ENCODE peak calls at places on chromosomes 11 and 22, in eight cellular contexts. One of them, this sample, is unnamed.

GRCh38 chr11:122686106-122686505 is 30.6 kb downstream of the UBASH3B start:
- DNase-seq in sciatic nerve: no peak
- DNase-seq in SJSA1: no peak
- DNase-seq in stimulated activated CD4-positive, alpha-beta T cell treated with anti-CD3 and anti-CD28 coated beads, Interleukin-1b, Interleukin-23, amount 100 ng/mL, for 24 hours: no peak
- DNase-seq in naive thymus-derived CD8-positive, alpha-beta T cell: no peak
- DNase-seq in Calu3: no peak
- DNase-seq in activated T-cell treated with anti-CD3 and anti-CD28 coated beads, Interleukin-2, amount 50 U/mL, for 1 hour: no peak
- DNase-seq in stimulated activated naive CD4-positive, alpha-beta T cell treated with Interleukin-2 at 50 U/mL for 16 hours: no peak
- DNase-seq in this sample: no peak

GRCh38 chr11:4672470-4672869 is 25.2 kb downstream of the OR51E2 start:
- DNase-seq in sciatic nerve: no peak
- DNase-seq in SJSA1: peak
- DNase-seq in stimulated activated CD4-positive, alpha-beta T cell treated with anti-CD3 and anti-CD28 coated beads, Interleukin-1b, Interleukin-23, amount 100 ng/mL, for 24 hours: no peak
- DNase-seq in naive thymus-derived CD8-positive, alpha-beta T cell: no peak
- DNase-seq in Calu3: no peak
- DNase-seq in activated T-cell treated with anti-CD3 and anti-CD28 coated beads, Interleukin-2, amount 50 U/mL, for 1 hour: no peak
- DNase-seq in stimulated activated naive CD4-positive, alpha-beta T cell treated with Interleukin-2 at 50 U/mL for 16 hours: no peak
- DNase-seq in this sample: peak

GRCh38 chr22:30742291-30743256 is 47.9 kb downstream of the OSBP2 start:
- DNase-seq in sciatic nerve: no peak
- DNase-seq in SJSA1: no peak
- DNase-seq in stimulated activated CD4-positive, alpha-beta T cell treated with anti-CD3 and anti-CD28 coated beads, Interleukin-1b, Interleukin-23, amount 100 ng/mL, for 24 hours: no peak
- DNase-seq in naive thymus-derived CD8-positive, alpha-beta T cell: no peak
- DNase-seq in Calu3: no peak
- DNase-seq in activated T-cell treated with anti-CD3 and anti-CD28 coated beads, Interleukin-2, amount 50 U/mL, for 1 hour: no peak
- DNase-seq in stimulated activated naive CD4-positive, alpha-beta T cell treated with Interleukin-2 at 50 U/mL for 16 hours: no peak
- DNase-seq in this sample: no peak

GRCh38 chr11:124978316-124978715 is 24.3 kb downstream of the CCDC15 start:
- DNase-seq in sciatic nerve: no peak
- DNase-seq in SJSA1: no peak
- DNase-seq in stimulated activated CD4-positive, alpha-beta T cell treated with anti-CD3 and anti-CD28 coated beads, Interleukin-1b, Interleukin-23, amount 100 ng/mL, for 24 hours: no peak
- DNase-seq in naive thymus-derived CD8-positive, alpha-beta T cell: no peak
- DNase-seq in Calu3: no peak
- DNase-seq in activated T-cell treated with anti-CD3 and anti-CD28 coated beads, Interleukin-2, amount 50 U/mL, for 1 hour: no peak
- DNase-seq in stimulated activated naive CD4-positive, alpha-beta T cell treated with Interleukin-2 at 50 U/mL for 16 hours: no peak
- DNase-seq in this sample: no peak

GRCh38 chr11:27209562-27210005 is 153.4 kb downstream of the CCDC34 start:
- DNase-seq in sciatic nerve: no peak
- DNase-seq in SJSA1: peak
- DNase-seq in stimulated activated CD4-positive, alpha-beta T cell treated with anti-CD3 and anti-CD28 coated beads, Interleukin-1b, Interleukin-23, amount 100 ng/mL, for 24 hours: no peak
- DNase-seq in naive thymus-derived CD8-positive, alpha-beta T cell: no peak
- DNase-seq in Calu3: peak
- DNase-seq in activated T-cell treated with anti-CD3 and anti-CD28 coated beads, Interleukin-2, amount 50 U/mL, for 1 hour: no peak
- DNase-seq in stimulated activated naive CD4-positive, alpha-beta T cell treated with Interleukin-2 at 50 U/mL for 16 hours: no peak
- DNase-seq in this sample: peak

GRCh38 chr11:83681944-83682644 is 395.9 kb upstream of the CCDC90B start:
- DNase-seq in sciatic nerve: no peak
- DNase-seq in SJSA1: no peak
- DNase-seq in stimulated activated CD4-positive, alpha-beta T cell treated with anti-CD3 and anti-CD28 coated beads, Interleukin-1b, Interleukin-23, amount 100 ng/mL, for 24 hours: no peak
- DNase-seq in naive thymus-derived CD8-positive, alpha-beta T cell: no peak
- DNase-seq in Calu3: no peak
- DNase-seq in activated T-cell treated with anti-CD3 and anti-CD28 coated beads, Interleukin-2, amount 50 U/mL, for 1 hour: no peak
- DNase-seq in stimulated activated naive CD4-positive, alpha-beta T cell treated with Interleukin-2 at 50 U/mL for 16 hours: no peak
- DNase-seq in this sample: no peak

GRCh38 chr11:90251599-90251998 is 28.8 kb upstream of the CHORDC1 start:
- DNase-seq in sciatic nerve: no peak
- DNase-seq in SJSA1: no peak
- DNase-seq in stimulated activated CD4-positive, alpha-beta T cell treated with anti-CD3 and anti-CD28 coated beads, Interleukin-1b, Interleukin-23, amount 100 ng/mL, for 24 hours: no peak
- DNase-seq in naive thymus-derived CD8-positive, alpha-beta T cell: no peak
- DNase-seq in Calu3: no peak
- DNase-seq in activated T-cell treated with anti-CD3 and anti-CD28 coated beads, Interleukin-2, amount 50 U/mL, for 1 hour: no peak
- DNase-seq in stimulated activated naive CD4-positive, alpha-beta T cell treated with Interleukin-2 at 50 U/mL for 16 hours: no peak
- DNase-seq in this sample: no peak

GRCh38 chr11:78840190-78840589 is 265.5 kb upstream of the NARS2 start:
- DNase-seq in sciatic nerve: no peak
- DNase-seq in SJSA1: no peak
- DNase-seq in stimulated activated CD4-positive, alpha-beta T cell treated with anti-CD3 and anti-CD28 coated beads, Interleukin-1b, Interleukin-23, amount 100 ng/mL, for 24 hours: no peak
- DNase-seq in naive thymus-derived CD8-positive, alpha-beta T cell: no peak
- DNase-seq in Calu3: no peak
- DNase-seq in activated T-cell treated with anti-CD3 and anti-CD28 coated beads, Interleukin-2, amount 50 U/mL, for 1 hour: no peak
- DNase-seq in stimulated activated naive CD4-positive, alpha-beta T cell treated with Interleukin-2 at 50 U/mL for 16 hours: no peak
- DNase-seq in this sample: no peak

GRCh38 chr11:101453682-101454081 is 130.1 kb downstream of the TRPC6 start:
- DNase-seq in sciatic nerve: no peak
- DNase-seq in SJSA1: no peak
- DNase-seq in stimulated activated CD4-positive, alpha-beta T cell treated with anti-CD3 and anti-CD28 coated beads, Interleukin-1b, Interleukin-23, amount 100 ng/mL, for 24 hours: no peak
- DNase-seq in naive thymus-derived CD8-positive, alpha-beta T cell: no peak
- DNase-seq in Calu3: no peak
- DNase-seq in activated T-cell treated with anti-CD3 and anti-CD28 coated beads, Interleukin-2, amount 50 U/mL, for 1 hour: no peak
- DNase-seq in stimulated activated naive CD4-positive, alpha-beta T cell treated with Interleukin-2 at 50 U/mL for 16 hours: no peak
- DNase-seq in this sample: no peak

GRCh38 chr11:75326439-75326810 is 25.0 kb downstream of the ARRB1 start:
- DNase-seq in sciatic nerve: no peak
- DNase-seq in SJSA1: no peak
- DNase-seq in stimulated activated CD4-positive, alpha-beta T cell treated with anti-CD3 and anti-CD28 coated beads, Interleukin-1b, Interleukin-23, amount 100 ng/mL, for 24 hours: no peak
- DNase-seq in naive thymus-derived CD8-positive, alpha-beta T cell: no peak
- DNase-seq in Calu3: no peak
- DNase-seq in activated T-cell treated with anti-CD3 and anti-CD28 coated beads, Interleukin-2, amount 50 U/mL, for 1 hour: no peak
- DNase-seq in stimulated activated naive CD4-positive, alpha-beta T cell treated with Interleukin-2 at 50 U/mL for 16 hours: peak
- DNase-seq in this sample: no peak

GRCh38 chr11:130561441-130561881 is 113.0 kb downstream of the ADAMTS15 start:
- DNase-seq in sciatic nerve: no peak
- DNase-seq in SJSA1: no peak
- DNase-seq in stimulated activated CD4-positive, alpha-beta T cell treated with anti-CD3 and anti-CD28 coated beads, Interleukin-1b, Interleukin-23, amount 100 ng/mL, for 24 hours: no peak
- DNase-seq in naive thymus-derived CD8-positive, alpha-beta T cell: no peak
- DNase-seq in Calu3: no peak
- DNase-seq in activated T-cell treated with anti-CD3 and anti-CD28 coated beads, Interleukin-2, amount 50 U/mL, for 1 hour: no peak
- DNase-seq in stimulated activated naive CD4-positive, alpha-beta T cell treated with Interleukin-2 at 50 U/mL for 16 hours: no peak
- DNase-seq in this sample: no peak

GRCh38 chr22:19582033-19582693 is 58.0 kb upstream of the CLDN5 start:
- DNase-seq in sciatic nerve: no peak
- DNase-seq in SJSA1: no peak
- DNase-seq in stimulated activated CD4-positive, alpha-beta T cell treated with anti-CD3 and anti-CD28 coated beads, Interleukin-1b, Interleukin-23, amount 100 ng/mL, for 24 hours: no peak
- DNase-seq in naive thymus-derived CD8-positive, alpha-beta T cell: no peak
- DNase-seq in Calu3: no peak
- DNase-seq in activated T-cell treated with anti-CD3 and anti-CD28 coated beads, Interleukin-2, amount 50 U/mL, for 1 hour: no peak
- DNase-seq in stimulated activated naive CD4-positive, alpha-beta T cell treated with Interleukin-2 at 50 U/mL for 16 hours: no peak
- DNase-seq in this sample: no peak

GRCh38 chr22:37206841-37207821 is 5.1 kb downstream of the SSTR3 start:
- DNase-seq in sciatic nerve: peak
- DNase-seq in SJSA1: no peak
- DNase-seq in stimulated activated CD4-positive, alpha-beta T cell treated with anti-CD3 and anti-CD28 coated beads, Interleukin-1b, Interleukin-23, amount 100 ng/mL, for 24 hours: no peak
- DNase-seq in naive thymus-derived CD8-positive, alpha-beta T cell: no peak
- DNase-seq in Calu3: no peak
- DNase-seq in activated T-cell treated with anti-CD3 and anti-CD28 coated beads, Interleukin-2, amount 50 U/mL, for 1 hour: peak
- DNase-seq in stimulated activated naive CD4-positive, alpha-beta T cell treated with Interleukin-2 at 50 U/mL for 16 hours: no peak
- DNase-seq in this sample: no peak

GRCh38 chr22:41966607-41967240 is 2.5 kb upstream of the SEPTIN3 start:
- DNase-seq in sciatic nerve: no peak
- DNase-seq in SJSA1: peak
- DNase-seq in stimulated activated CD4-positive, alpha-beta T cell treated with anti-CD3 and anti-CD28 coated beads, Interleukin-1b, Interleukin-23, amount 100 ng/mL, for 24 hours: no peak
- DNase-seq in naive thymus-derived CD8-positive, alpha-beta T cell: peak
- DNase-seq in Calu3: peak
- DNase-seq in activated T-cell treated with anti-CD3 and anti-CD28 coated beads, Interleukin-2, amount 50 U/mL, for 1 hour: no peak
- DNase-seq in stimulated activated naive CD4-positive, alpha-beta T cell treated with Interleukin-2 at 50 U/mL for 16 hours: no peak
- DNase-seq in this sample: peak

GRCh38 chr11:88344869-88345268 is 7.3 kb upstream of the CTSC start:
- DNase-seq in sciatic nerve: no peak
- DNase-seq in SJSA1: no peak
- DNase-seq in stimulated activated CD4-positive, alpha-beta T cell treated with anti-CD3 and anti-CD28 coated beads, Interleukin-1b, Interleukin-23, amount 100 ng/mL, for 24 hours: no peak
- DNase-seq in naive thymus-derived CD8-positive, alpha-beta T cell: no peak
- DNase-seq in Calu3: no peak
- DNase-seq in activated T-cell treated with anti-CD3 and anti-CD28 coated beads, Interleukin-2, amount 50 U/mL, for 1 hour: no peak
- DNase-seq in stimulated activated naive CD4-positive, alpha-beta T cell treated with Interleukin-2 at 50 U/mL for 16 hours: no peak
- DNase-seq in this sample: no peak

GRCh38 chr11:21707116-21707769 is 485.6 kb upstream of the ANO5 start:
- DNase-seq in sciatic nerve: no peak
- DNase-seq in SJSA1: no peak
- DNase-seq in stimulated activated CD4-positive, alpha-beta T cell treated with anti-CD3 and anti-CD28 coated beads, Interleukin-1b, Interleukin-23, amount 100 ng/mL, for 24 hours: no peak
- DNase-seq in naive thymus-derived CD8-positive, alpha-beta T cell: no peak
- DNase-seq in Calu3: no peak
- DNase-seq in activated T-cell treated with anti-CD3 and anti-CD28 coated beads, Interleukin-2, amount 50 U/mL, for 1 hour: no peak
- DNase-seq in stimulated activated naive CD4-positive, alpha-beta T cell treated with Interleukin-2 at 50 U/mL for 16 hours: no peak
- DNase-seq in this sample: no peak

GRCh38 chr11:112229746-112230433 is 3.7 kb downstream of the PTS start:
- DNase-seq in sciatic nerve: no peak
- DNase-seq in SJSA1: peak
- DNase-seq in stimulated activated CD4-positive, alpha-beta T cell treated with anti-CD3 and anti-CD28 coated beads, Interleukin-1b, Interleukin-23, amount 100 ng/mL, for 24 hours: no peak
- DNase-seq in naive thymus-derived CD8-positive, alpha-beta T cell: no peak
- DNase-seq in Calu3: no peak
- DNase-seq in activated T-cell treated with anti-CD3 and anti-CD28 coated beads, Interleukin-2, amount 50 U/mL, for 1 hour: no peak
- DNase-seq in stimulated activated naive CD4-positive, alpha-beta T cell treated with Interleukin-2 at 50 U/mL for 16 hours: no peak
- DNase-seq in this sample: no peak

GRCh38 chr11:129946256-129946655 is 50.9 kb upstream of the NFRKB start:
- DNase-seq in sciatic nerve: no peak
- DNase-seq in SJSA1: no peak
- DNase-seq in stimulated activated CD4-positive, alpha-beta T cell treated with anti-CD3 and anti-CD28 coated beads, Interleukin-1b, Interleukin-23, amount 100 ng/mL, for 24 hours: no peak
- DNase-seq in naive thymus-derived CD8-positive, alpha-beta T cell: no peak
- DNase-seq in Calu3: no peak
- DNase-seq in activated T-cell treated with anti-CD3 and anti-CD28 coated beads, Interleukin-2, amount 50 U/mL, for 1 hour: no peak
- DNase-seq in stimulated activated naive CD4-positive, alpha-beta T cell treated with Interleukin-2 at 50 U/mL for 16 hours: no peak
- DNase-seq in this sample: no peak

GRCh38 chr11:68855205-68855978 is 13.7 kb upstream of the CPT1A start:
- DNase-seq in sciatic nerve: peak
- DNase-seq in SJSA1: peak
- DNase-seq in stimulated activated CD4-positive, alpha-beta T cell treated with anti-CD3 and anti-CD28 coated beads, Interleukin-1b, Interleukin-23, amount 100 ng/mL, for 24 hours: no peak
- DNase-seq in naive thymus-derived CD8-positive, alpha-beta T cell: no peak
- DNase-seq in Calu3: peak
- DNase-seq in activated T-cell treated with anti-CD3 and anti-CD28 coated beads, Interleukin-2, amount 50 U/mL, for 1 hour: peak
- DNase-seq in stimulated activated naive CD4-positive, alpha-beta T cell treated with Interleukin-2 at 50 U/mL for 16 hours: peak
- DNase-seq in this sample: no peak

GRCh38 chr11:66784575-66784974 is 55.6 kb upstream of the SPTBN2 start:
- DNase-seq in sciatic nerve: no peak
- DNase-seq in SJSA1: no peak
- DNase-seq in stimulated activated CD4-positive, alpha-beta T cell treated with anti-CD3 and anti-CD28 coated beads, Interleukin-1b, Interleukin-23, amount 100 ng/mL, for 24 hours: no peak
- DNase-seq in naive thymus-derived CD8-positive, alpha-beta T cell: no peak
- DNase-seq in Calu3: no peak
- DNase-seq in activated T-cell treated with anti-CD3 and anti-CD28 coated beads, Interleukin-2, amount 50 U/mL, for 1 hour: no peak
- DNase-seq in stimulated activated naive CD4-positive, alpha-beta T cell treated with Interleukin-2 at 50 U/mL for 16 hours: no peak
- DNase-seq in this sample: no peak

GRCh38 chr11:130121430-130121978 is 38.1 kb upstream of the ST14 start:
- DNase-seq in sciatic nerve: no peak
- DNase-seq in SJSA1: peak
- DNase-seq in stimulated activated CD4-positive, alpha-beta T cell treated with anti-CD3 and anti-CD28 coated beads, Interleukin-1b, Interleukin-23, amount 100 ng/mL, for 24 hours: no peak
- DNase-seq in naive thymus-derived CD8-positive, alpha-beta T cell: peak
- DNase-seq in Calu3: no peak
- DNase-seq in activated T-cell treated with anti-CD3 and anti-CD28 coated beads, Interleukin-2, amount 50 U/mL, for 1 hour: no peak
- DNase-seq in stimulated activated naive CD4-positive, alpha-beta T cell treated with Interleukin-2 at 50 U/mL for 16 hours: no peak
- DNase-seq in this sample: no peak

GRCh38 chr11:101401245-101401644 is 182.6 kb downstream of the TRPC6 start:
- DNase-seq in sciatic nerve: no peak
- DNase-seq in SJSA1: no peak
- DNase-seq in stimulated activated CD4-positive, alpha-beta T cell treated with anti-CD3 and anti-CD28 coated beads, Interleukin-1b, Interleukin-23, amount 100 ng/mL, for 24 hours: no peak
- DNase-seq in naive thymus-derived CD8-positive, alpha-beta T cell: no peak
- DNase-seq in Calu3: no peak
- DNase-seq in activated T-cell treated with anti-CD3 and anti-CD28 coated beads, Interleukin-2, amount 50 U/mL, for 1 hour: no peak
- DNase-seq in stimulated activated naive CD4-positive, alpha-beta T cell treated with Interleukin-2 at 50 U/mL for 16 hours: no peak
- DNase-seq in this sample: peak

GRCh38 chr11:66113132-66113856 is 43.2 kb downstream of the PACS1 start:
- DNase-seq in sciatic nerve: no peak
- DNase-seq in SJSA1: peak
- DNase-seq in stimulated activated CD4-positive, alpha-beta T cell treated with anti-CD3 and anti-CD28 coated beads, Interleukin-1b, Interleukin-23, amount 100 ng/mL, for 24 hours: no peak
- DNase-seq in naive thymus-derived CD8-positive, alpha-beta T cell: peak
- DNase-seq in Calu3: no peak
- DNase-seq in activated T-cell treated with anti-CD3 and anti-CD28 coated beads, Interleukin-2, amount 50 U/mL, for 1 hour: no peak
- DNase-seq in stimulated activated naive CD4-positive, alpha-beta T cell treated with Interleukin-2 at 50 U/mL for 16 hours: no peak
- DNase-seq in this sample: peak

GRCh38 chr11:117303101-117303500 is 12.0 kb downstream of the BACE1-AS start:
- DNase-seq in sciatic nerve: peak
- DNase-seq in SJSA1: no peak
- DNase-seq in stimulated activated CD4-positive, alpha-beta T cell treated with anti-CD3 and anti-CD28 coated beads, Interleukin-1b, Interleukin-23, amount 100 ng/mL, for 24 hours: no peak
- DNase-seq in naive thymus-derived CD8-positive, alpha-beta T cell: no peak
- DNase-seq in Calu3: no peak
- DNase-seq in activated T-cell treated with anti-CD3 and anti-CD28 coated beads, Interleukin-2, amount 50 U/mL, for 1 hour: no peak
- DNase-seq in stimulated activated naive CD4-positive, alpha-beta T cell treated with Interleukin-2 at 50 U/mL for 16 hours: no peak
- DNase-seq in this sample: no peak

GRCh38 chr11:29343465-29344333 is 673.1 kb downstream of the KCNA4 start:
- DNase-seq in sciatic nerve: peak
- DNase-seq in SJSA1: peak
- DNase-seq in stimulated activated CD4-positive, alpha-beta T cell treated with anti-CD3 and anti-CD28 coated beads, Interleukin-1b, Interleukin-23, amount 100 ng/mL, for 24 hours: peak
- DNase-seq in naive thymus-derived CD8-positive, alpha-beta T cell: peak
- DNase-seq in Calu3: peak
- DNase-seq in activated T-cell treated with anti-CD3 and anti-CD28 coated beads, Interleukin-2, amount 50 U/mL, for 1 hour: no peak
- DNase-seq in stimulated activated naive CD4-positive, alpha-beta T cell treated with Interleukin-2 at 50 U/mL for 16 hours: no peak
- DNase-seq in this sample: no peak

GRCh38 chr11:59801981-59802638 is 8.5 kb downstream of the MRPL16 start:
- DNase-seq in sciatic nerve: no peak
- DNase-seq in SJSA1: peak
- DNase-seq in stimulated activated CD4-positive, alpha-beta T cell treated with anti-CD3 and anti-CD28 coated beads, Interleukin-1b, Interleukin-23, amount 100 ng/mL, for 24 hours: no peak
- DNase-seq in naive thymus-derived CD8-positive, alpha-beta T cell: no peak
- DNase-seq in Calu3: no peak
- DNase-seq in activated T-cell treated with anti-CD3 and anti-CD28 coated beads, Interleukin-2, amount 50 U/mL, for 1 hour: no peak
- DNase-seq in stimulated activated naive CD4-positive, alpha-beta T cell treated with Interleukin-2 at 50 U/mL for 16 hours: no peak
- DNase-seq in this sample: no peak

GRCh38 chr11:3345736-3346135 is 33.2 kb downstream of the ZNF195 start:
- DNase-seq in sciatic nerve: no peak
- DNase-seq in SJSA1: no peak
- DNase-seq in stimulated activated CD4-positive, alpha-beta T cell treated with anti-CD3 and anti-CD28 coated beads, Interleukin-1b, Interleukin-23, amount 100 ng/mL, for 24 hours: no peak
- DNase-seq in naive thymus-derived CD8-positive, alpha-beta T cell: no peak
- DNase-seq in Calu3: no peak
- DNase-seq in activated T-cell treated with anti-CD3 and anti-CD28 coated beads, Interleukin-2, amount 50 U/mL, for 1 hour: no peak
- DNase-seq in stimulated activated naive CD4-positive, alpha-beta T cell treated with Interleukin-2 at 50 U/mL for 16 hours: no peak
- DNase-seq in this sample: no peak

GRCh38 chr11:80163011-80163410 is 722.2 kb upstream of the TENM4 start:
- DNase-seq in sciatic nerve: no peak
- DNase-seq in SJSA1: no peak
- DNase-seq in stimulated activated CD4-positive, alpha-beta T cell treated with anti-CD3 and anti-CD28 coated beads, Interleukin-1b, Interleukin-23, amount 100 ng/mL, for 24 hours: no peak
- DNase-seq in naive thymus-derived CD8-positive, alpha-beta T cell: no peak
- DNase-seq in Calu3: no peak
- DNase-seq in activated T-cell treated with anti-CD3 and anti-CD28 coated beads, Interleukin-2, amount 50 U/mL, for 1 hour: no peak
- DNase-seq in stimulated activated naive CD4-positive, alpha-beta T cell treated with Interleukin-2 at 50 U/mL for 16 hours: no peak
- DNase-seq in this sample: peak

GRCh38 chr11:118264568-118265470 is 722 bp upstream of the MPZL2 start:
- DNase-seq in sciatic nerve: no peak
- DNase-seq in SJSA1: no peak
- DNase-seq in stimulated activated CD4-positive, alpha-beta T cell treated with anti-CD3 and anti-CD28 coated beads, Interleukin-1b, Interleukin-23, amount 100 ng/mL, for 24 hours: no peak
- DNase-seq in naive thymus-derived CD8-positive, alpha-beta T cell: no peak
- DNase-seq in Calu3: no peak
- DNase-seq in activated T-cell treated with anti-CD3 and anti-CD28 coated beads, Interleukin-2, amount 50 U/mL, for 1 hour: no peak
- DNase-seq in stimulated activated naive CD4-positive, alpha-beta T cell treated with Interleukin-2 at 50 U/mL for 16 hours: no peak
- DNase-seq in this sample: no peak

GRCh38 chr11:104776501-104777170 is 121.6 kb downstream of the CASP12 start:
- DNase-seq in sciatic nerve: no peak
- DNase-seq in SJSA1: no peak
- DNase-seq in stimulated activated CD4-positive, alpha-beta T cell treated with anti-CD3 and anti-CD28 coated beads, Interleukin-1b, Interleukin-23, amount 100 ng/mL, for 24 hours: no peak
- DNase-seq in naive thymus-derived CD8-positive, alpha-beta T cell: no peak
- DNase-seq in Calu3: peak
- DNase-seq in activated T-cell treated with anti-CD3 and anti-CD28 coated beads, Interleukin-2, amount 50 U/mL, for 1 hour: no peak
- DNase-seq in stimulated activated naive CD4-positive, alpha-beta T cell treated with Interleukin-2 at 50 U/mL for 16 hours: no peak
- DNase-seq in this sample: no peak

GRCh38 chr11:57438345-57439280 is 11.7 kb upstream of the SLC43A3 start:
- DNase-seq in sciatic nerve: no peak
- DNase-seq in SJSA1: no peak
- DNase-seq in stimulated activated CD4-positive, alpha-beta T cell treated with anti-CD3 and anti-CD28 coated beads, Interleukin-1b, Interleukin-23, amount 100 ng/mL, for 24 hours: no peak
- DNase-seq in naive thymus-derived CD8-positive, alpha-beta T cell: no peak
- DNase-seq in Calu3: no peak
- DNase-seq in activated T-cell treated with anti-CD3 and anti-CD28 coated beads, Interleukin-2, amount 50 U/mL, for 1 hour: no peak
- DNase-seq in stimulated activated naive CD4-positive, alpha-beta T cell treated with Interleukin-2 at 50 U/mL for 16 hours: no peak
- DNase-seq in this sample: no peak

GRCh38 chr22:39247379-39247778 is 2.6 kb upstream of the PDGFB start:
- DNase-seq in sciatic nerve: no peak
- DNase-seq in SJSA1: no peak
- DNase-seq in stimulated activated CD4-positive, alpha-beta T cell treated with anti-CD3 and anti-CD28 coated beads, Interleukin-1b, Interleukin-23, amount 100 ng/mL, for 24 hours: no peak
- DNase-seq in naive thymus-derived CD8-positive, alpha-beta T cell: no peak
- DNase-seq in Calu3: no peak
- DNase-seq in activated T-cell treated with anti-CD3 and anti-CD28 coated beads, Interleukin-2, amount 50 U/mL, for 1 hour: no peak
- DNase-seq in stimulated activated naive CD4-positive, alpha-beta T cell treated with Interleukin-2 at 50 U/mL for 16 hours: no peak
- DNase-seq in this sample: no peak

GRCh38 chr22:46929689-46930225 is 167.3 kb downstream of the TBC1D22A start:
- DNase-seq in sciatic nerve: peak
- DNase-seq in SJSA1: no peak
- DNase-seq in stimulated activated CD4-positive, alpha-beta T cell treated with anti-CD3 and anti-CD28 coated beads, Interleukin-1b, Interleukin-23, amount 100 ng/mL, for 24 hours: no peak
- DNase-seq in naive thymus-derived CD8-positive, alpha-beta T cell: no peak
- DNase-seq in Calu3: no peak
- DNase-seq in activated T-cell treated with anti-CD3 and anti-CD28 coated beads, Interleukin-2, amount 50 U/mL, for 1 hour: no peak
- DNase-seq in stimulated activated naive CD4-positive, alpha-beta T cell treated with Interleukin-2 at 50 U/mL for 16 hours: no peak
- DNase-seq in this sample: no peak

GRCh38 chr11:45500457-45500856 is 165.0 kb downstream of the CHST1 start:
- DNase-seq in sciatic nerve: no peak
- DNase-seq in SJSA1: no peak
- DNase-seq in stimulated activated CD4-positive, alpha-beta T cell treated with anti-CD3 and anti-CD28 coated beads, Interleukin-1b, Interleukin-23, amount 100 ng/mL, for 24 hours: no peak
- DNase-seq in naive thymus-derived CD8-positive, alpha-beta T cell: no peak
- DNase-seq in Calu3: no peak
- DNase-seq in activated T-cell treated with anti-CD3 and anti-CD28 coated beads, Interleukin-2, amount 50 U/mL, for 1 hour: no peak
- DNase-seq in stimulated activated naive CD4-positive, alpha-beta T cell treated with Interleukin-2 at 50 U/mL for 16 hours: no peak
- DNase-seq in this sample: no peak

This sample was measured in HS-27A.